ENCODE peak calls at places on chromosome 2, in four cellular contexts. W is body of pancreas; E is HepG2; P is CD4-positive, CD25-positive, alpha-beta regulatory T cell. Z is an unnamed sample.

GRCh38 chr2:21379140-21379539 is 255.4 kb downstream of the TDRD15 start:
- DNase-seq in P (no peak), W (no peak), E (no peak), Z (no peak)

GRCh38 chr2:27581417-27582128 is 1.3 kb upstream of the ZNF512 start:
- DNase-seq in W (no peak), E (no peak), P (no peak), Z (peak)

GRCh38 chr2:216535454-216535995 is 36.9 kb downstream of the RPL37A start:
- DNase-seq in E (peak), P (no peak), W (peak), Z (peak)

GRCh38 chr2:181117176-181117925 is 136.9 kb downstream of the UBE2E3 start:
- DNase-seq in E (no peak), P (no peak), W (no peak), Z (no peak)

GRCh38 chr2:193966590-193966989 is 1690.4 kb upstream of the SLC39A10 start:
- DNase-seq in E (no peak), W (no peak), P (no peak), Z (no peak)

GRCh38 chr2:174974131-174974530 is 31.1 kb downstream of the CHN1 start:
- DNase-seq in E (no peak), W (no peak), P (no peak), Z (no peak)

GRCh38 chr2:45458909-45459563 is 152.0 kb downstream of the SRBD1 start:
- DNase-seq in P (no peak), W (peak), E (peak), Z (no peak)

GRCh38 chr2:120175000-120175581 is 48.1 kb downstream of the TMEM185B start:
- DNase-seq in P (no peak), W (no peak), E (peak), Z (no peak)

GRCh38 chr2:143205106-143205764 is 76.0 kb downstream of the ARHGAP15 start:
- DNase-seq in P (no peak), W (no peak), E (peak), Z (no peak)

GRCh38 chr2:173149491-173149890 is 73.8 kb downstream of the MAP3K20 start:
- DNase-seq in P (no peak), E (no peak), W (no peak), Z (no peak)

GRCh38 chr2:6580982-6581381 is 284.7 kb downstream of the CMPK2 start:
- DNase-seq in E (no peak), P (no peak), W (no peak), Z (no peak)

GRCh38 chr2:62383843-62384242 is 122.2 kb downstream of the TMEM17 start:
- DNase-seq in E (no peak), W (no peak), P (no peak), Z (no peak)

GRCh38 chr2:130263606-130264005 is 65.4 kb upstream of the TUBA3E start:
- DNase-seq in W (no peak), P (no peak), E (no peak), Z (no peak)

GRCh38 chr2:127535941-127536340 is 458 bp downstream of the MYO7B start:
- DNase-seq in E (no peak), P (no peak), W (no peak), Z (no peak)

GRCh38 chr2:39512941-39513340 is 75.9 kb upstream of the MAP4K3 start:
- DNase-seq in E (no peak), W (no peak), P (no peak), Z (no peak)

GRCh38 chr2:39513641-39514094 is 76.6 kb upstream of the MAP4K3 start:
- DNase-seq in P (no peak), E (peak), W (peak), Z (no peak)

GRCh38 chr2:39511786-39512433 is 74.8 kb upstream of the MAP4K3 start:
- DNase-seq in W (no peak), E (peak), P (no peak), Z (no peak)

GRCh38 chr2:39511219-39511785 is 74.2 kb upstream of the MAP4K3 start:
- DNase-seq in W (peak), E (no peak), P (no peak), Z (no peak)

GRCh38 chr2:39512434-39512935 is 75.4 kb upstream of the MAP4K3 start:
- DNase-seq in E (no peak), W (no peak), P (no peak), Z (no peak)
- H3K27ac ChIP-seq in E (peak), W (no peak), P (no peak), Z (peak)

GRCh38 chr2:72917138-72917874 is at the start of gene EMX1:
- DNase-seq in W (peak), P (no peak), E (peak), Z (no peak)

GRCh38 chr2:72914226-72915075 is 2.9 kb upstream of the EMX1 start:
- DNase-seq in W (peak), E (no peak), P (no peak), Z (no peak)

GRCh38 chr2:72915076-72915906 is 2.0 kb upstream of the EMX1 start:
- DNase-seq in P (no peak), E (no peak), W (peak), Z (no peak)

GRCh38 chr2:72916743-72917137 is 579 bp upstream of the EMX1 start:
- DNase-seq in W (peak), P (no peak), E (no peak), Z (no peak)

GRCh38 chr2:72915907-72916742 is 1.2 kb upstream of the EMX1 start:
- DNase-seq in W (peak), E (peak), P (no peak), Z (no peak)
- H3K4me3 ChIP-seq in W (no peak), E (peak), P (no peak), Z (peak)

GRCh38 chr2:239319261-239319661 is 81.6 kb downstream of the HDAC4 start:
- DNase-seq in E (no peak), W (peak), P (no peak), Z (no peak)
- H3K27ac ChIP-seq in E (no peak), W (peak), P (peak), Z (peak)

GRCh38 chr2:108270346-108270745 is 18.3 kb upstream of the SULT1C2 start:
- DNase-seq in E (no peak), P (no peak), W (no peak), Z (no peak)

GRCh38 chr2:108268001-108268400 is 20.7 kb upstream of the SULT1C2 start:
- DNase-seq in W (no peak), P (no peak), E (no peak), Z (no peak)

GRCh38 chr2:108267117-108267516 is 21.6 kb upstream of the SULT1C2 start:
- DNase-seq in E (no peak), W (no peak), P (no peak), Z (peak)

GRCh38 chr2:108270768-108271506 is 17.8 kb upstream of the SULT1C2 start:
- DNase-seq in P (no peak), E (peak), W (no peak), Z (peak)

GRCh38 chr2:108271691-108272253 is 16.9 kb upstream of the SULT1C2 start:
- DNase-seq in P (no peak), E (peak), W (no peak), Z (peak)
- H3K4me3 ChIP-seq in P (no peak), E (peak), W (no peak), Z (peak)

DNA sequence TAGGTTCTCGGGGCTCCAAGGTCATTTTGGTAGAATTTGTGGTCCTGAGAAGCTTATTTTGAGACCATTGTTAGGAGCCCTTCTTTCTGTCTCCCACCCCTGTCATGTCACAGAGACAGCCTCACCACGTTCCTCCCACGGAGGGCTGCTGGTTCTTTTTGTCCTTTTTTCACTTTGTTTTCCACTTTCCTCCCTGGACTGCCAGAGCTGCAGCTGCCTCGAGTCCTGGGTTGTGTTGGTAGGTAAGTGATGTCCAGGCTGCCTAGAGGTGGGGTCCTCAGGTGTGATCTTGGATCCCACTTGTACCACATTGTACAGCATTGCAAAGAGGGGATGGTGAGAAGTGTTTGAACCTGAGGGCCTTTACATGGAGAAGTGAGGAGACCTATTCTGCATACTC is 130.2 kb upstream of the EML6 start:
- DNase-seq in P (no peak), W (no peak), E (no peak), Z (no peak)
- H3K27ac ChIP-seq in P (no peak), W (no peak), E (no peak), Z (no peak)

DNA sequence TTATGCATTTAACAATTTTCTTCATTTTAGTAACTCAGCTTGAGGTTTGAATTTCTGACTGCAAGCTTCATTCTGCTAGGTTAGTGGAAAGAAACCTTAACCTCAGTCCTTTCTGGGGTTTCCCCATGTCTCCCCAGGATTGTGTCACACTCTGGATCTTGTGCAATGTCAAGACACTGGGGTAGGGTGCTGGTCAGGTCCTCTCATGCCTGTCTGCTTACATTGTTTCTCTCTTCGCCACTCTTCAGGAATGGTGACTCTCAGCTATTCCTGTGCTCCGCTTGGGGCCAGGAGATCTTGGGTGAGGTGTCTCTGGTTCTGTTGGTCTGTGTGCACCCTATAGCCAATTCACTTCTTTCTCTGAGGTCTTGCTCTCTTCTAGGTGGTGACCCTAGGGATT is 23.9 kb downstream of the CTLA4 start:
- DNase-seq in P (no peak), E (no peak), W (no peak), Z (no peak)
- H3K4me3 ChIP-seq in P (no peak), E (no peak), W (no peak), Z (no peak)

GRCh38 chr2:39583781-39584180 is 81.9 kb upstream of the TMEM178A start:
- DNase-seq in E (no peak), W (no peak), P (no peak), Z (no peak)
- H3K27ac ChIP-seq in E (no peak), W (no peak), P (no peak), Z (no peak)

GRCh38 chr2:26185304-26185928 is 12.5 kb downstream of the GAREM2 start:
- DNase-seq in E (no peak), P (no peak), W (no peak), Z (no peak)
- H3K4me3 ChIP-seq in E (peak), P (peak), W (peak), Z (peak)

Z was measured in esophagus muscularis mucosa.